ENCODE peak calls at places on chromosomes 1 and 21, in four cellular contexts. R is NCI-H2171 treated with DMSO at 0.1 percent for 48 hours; F is activated CD4-positive, alpha-beta T cell treated with anti-CD3 and anti-CD28 coated beads for 24 hours; Y is esophagus squamous epithelium. T is an unnamed sample.

GRCh38 chr1:216926681-216927080 is 203.5 kb upstream of the ESRRG start:
- DNase-seq in R (no peak), F (no peak), Y (no peak), T (no peak)

GRCh38 chr21:42570362-42570761 is 56.7 kb downstream of the SLC37A1 start:
- DNase-seq in R (no peak), F (no peak), Y (no peak), T (no peak)

GRCh38 chr1:211925016-211925415 is 94.5 kb upstream of the LPGAT1 start:
- DNase-seq in R (peak), F (no peak), Y (no peak), T (no peak)

GRCh38 chr1:234621657-234622335 is 11.8 kb upstream of the IRF2BP2 start:
- DNase-seq in R (peak), F (no peak), Y (no peak), T (no peak)

GRCh38 chr1:204936765-204937164 is 66.1 kb downstream of the NFASC start:
- DNase-seq in R (no peak), F (no peak), Y (no peak), T (no peak)

GRCh38 chr1:44784094-44785026 is 3.6 kb downstream of the BEST4 start:
- DNase-seq in R (no peak), F (no peak), Y (no peak), T (no peak)

GRCh38 chr21:17387030-17387617 is 125.7 kb upstream of the CXADR start:
- DNase-seq in R (peak), F (peak), Y (no peak), T (peak)

GRCh38 chr1:110006516-110006915 is 22.0 kb downstream of the AHCYL1 start:
- DNase-seq in R (no peak), F (no peak), Y (no peak), T (no peak)

GRCh38 chr1:54606990-54607325 is 16.4 kb downstream of the FAM151A start:
- DNase-seq in R (no peak), F (no peak), Y (no peak), T (no peak)

GRCh38 chr1:2589331-2590232 is 3.0 kb downstream of the PRXL2B start:
- DNase-seq in R (no peak), F (no peak), Y (no peak), T (no peak)

GRCh38 chr1:203556047-203556851 is 62.3 kb downstream of the OPTC start:
- DNase-seq in R (no peak), F (no peak), Y (no peak), T (no peak)

GRCh38 chr1:197464039-197464438 is 196.0 kb downstream of the CRB1 start:
- DNase-seq in R (no peak), F (no peak), Y (no peak), T (no peak)